ENCODE peak calls at places on chromosomes 12 and 14, in six cellular contexts. One of them, this sample, is unnamed.

GRCh38 chr12:122318607-122319311 is 52.5 kb upstream of the VPS33A start:
- DNase-seq in A172: peak
- DNase-seq in NCI-H774: no peak
- DNase-seq in stimulated activated CD4-positive, alpha-beta T cell treated with anti-CD3 and anti-CD28 coated beads, Interleukin-1b, Interleukin-23, amount 100 ng/mL, for 4 hours: no peak
- DNase-seq in memory B cell: no peak
- DNase-seq in right cardiac atrium: no peak
- DNase-seq in this sample: peak

GRCh38 chr12:51115516-51115915 is 32.1 kb upstream of the CSRNP2 start:
- DNase-seq in right cardiac atrium: no peak
- DNase-seq in NCI-H774: no peak
- DNase-seq in A172: no peak
- DNase-seq in memory B cell: no peak
- DNase-seq in stimulated activated CD4-positive, alpha-beta T cell treated with anti-CD3 and anti-CD28 coated beads, Interleukin-1b, Interleukin-23, amount 100 ng/mL, for 4 hours: no peak
- DNase-seq in this sample: no peak

GRCh38 chr12:119354187-119354586 is 19.7 kb downstream of the CCDC60 start:
- DNase-seq in NCI-H774: peak
- DNase-seq in stimulated activated CD4-positive, alpha-beta T cell treated with anti-CD3 and anti-CD28 coated beads, Interleukin-1b, Interleukin-23, amount 100 ng/mL, for 4 hours: no peak
- DNase-seq in memory B cell: no peak
- DNase-seq in A172: no peak
- DNase-seq in right cardiac atrium: no peak
- DNase-seq in this sample: no peak

GRCh38 chr14:72222046-72222445 is 289.8 kb downstream of the RGS6 start:
- DNase-seq in NCI-H774: no peak
- DNase-seq in right cardiac atrium: no peak
- DNase-seq in memory B cell: no peak
- DNase-seq in A172: no peak
- DNase-seq in stimulated activated CD4-positive, alpha-beta T cell treated with anti-CD3 and anti-CD28 coated beads, Interleukin-1b, Interleukin-23, amount 100 ng/mL, for 4 hours: no peak
- DNase-seq in this sample: no peak

GRCh38 chr14:70706177-70706576 is 64.5 kb downstream of the TTC9 start:
- DNase-seq in memory B cell: no peak
- DNase-seq in A172: no peak
- DNase-seq in stimulated activated CD4-positive, alpha-beta T cell treated with anti-CD3 and anti-CD28 coated beads, Interleukin-1b, Interleukin-23, amount 100 ng/mL, for 4 hours: no peak
- DNase-seq in NCI-H774: no peak
- DNase-seq in right cardiac atrium: no peak
- DNase-seq in this sample: no peak

GRCh38 chr12:9906888-9907287 is 25.3 kb downstream of the CLEC2A start:
- DNase-seq in A172: no peak
- DNase-seq in NCI-H774: no peak
- DNase-seq in right cardiac atrium: no peak
- DNase-seq in memory B cell: no peak
- DNase-seq in stimulated activated CD4-positive, alpha-beta T cell treated with anti-CD3 and anti-CD28 coated beads, Interleukin-1b, Interleukin-23, amount 100 ng/mL, for 4 hours: peak
- DNase-seq in this sample: no peak

GRCh38 chr12:92992041-92992440 is 62.9 kb upstream of the EEA1 start:
- DNase-seq in right cardiac atrium: no peak
- DNase-seq in stimulated activated CD4-positive, alpha-beta T cell treated with anti-CD3 and anti-CD28 coated beads, Interleukin-1b, Interleukin-23, amount 100 ng/mL, for 4 hours: no peak
- DNase-seq in memory B cell: no peak
- DNase-seq in NCI-H774: no peak
- DNase-seq in A172: no peak
- DNase-seq in this sample: no peak

GRCh38 chr12:116338064-116338872 is 60.8 kb upstream of the MED13L start:
- DNase-seq in A172: no peak
- DNase-seq in memory B cell: no peak
- DNase-seq in NCI-H774: no peak
- DNase-seq in stimulated activated CD4-positive, alpha-beta T cell treated with anti-CD3 and anti-CD28 coated beads, Interleukin-1b, Interleukin-23, amount 100 ng/mL, for 4 hours: no peak
- DNase-seq in right cardiac atrium: no peak
- DNase-seq in this sample: no peak

GRCh38 chr12:72274926-72275325 is 2.8 kb downstream of the TRHDE start:
- DNase-seq in A172: no peak
- DNase-seq in right cardiac atrium: no peak
- DNase-seq in memory B cell: no peak
- DNase-seq in NCI-H774: no peak
- DNase-seq in stimulated activated CD4-positive, alpha-beta T cell treated with anti-CD3 and anti-CD28 coated beads, Interleukin-1b, Interleukin-23, amount 100 ng/mL, for 4 hours: no peak
- DNase-seq in this sample: no peak

GRCh38 chr12:22625671-22626251 is 790 bp downstream of the ETNK1 start:
- DNase-seq in right cardiac atrium: peak
- DNase-seq in stimulated activated CD4-positive, alpha-beta T cell treated with anti-CD3 and anti-CD28 coated beads, Interleukin-1b, Interleukin-23, amount 100 ng/mL, for 4 hours: no peak
- DNase-seq in NCI-H774: no peak
- DNase-seq in memory B cell: peak
- DNase-seq in A172: peak
- DNase-seq in this sample: peak

GRCh38 chr14:63659726-63660125 is 18.1 kb upstream of the WDR89 start:
- DNase-seq in right cardiac atrium: no peak
- DNase-seq in stimulated activated CD4-positive, alpha-beta T cell treated with anti-CD3 and anti-CD28 coated beads, Interleukin-1b, Interleukin-23, amount 100 ng/mL, for 4 hours: no peak
- DNase-seq in A172: no peak
- DNase-seq in NCI-H774: no peak
- DNase-seq in memory B cell: no peak
- DNase-seq in this sample: no peak

GRCh38 chr14:105489607-105490317 is 1.3 kb upstream of the TEDC1 start:
- DNase-seq in right cardiac atrium: peak
- DNase-seq in NCI-H774: peak
- DNase-seq in A172: peak
- DNase-seq in memory B cell: peak
- DNase-seq in stimulated activated CD4-positive, alpha-beta T cell treated with anti-CD3 and anti-CD28 coated beads, Interleukin-1b, Interleukin-23, amount 100 ng/mL, for 4 hours: peak
- DNase-seq in this sample: peak

GRCh38 chr14:50047274-50047676 is 69.1 kb downstream of the VCPKMT start:
- DNase-seq in A172: no peak
- DNase-seq in memory B cell: no peak
- DNase-seq in NCI-H774: no peak
- DNase-seq in right cardiac atrium: no peak
- DNase-seq in stimulated activated CD4-positive, alpha-beta T cell treated with anti-CD3 and anti-CD28 coated beads, Interleukin-1b, Interleukin-23, amount 100 ng/mL, for 4 hours: no peak
- DNase-seq in this sample: no peak

This sample was measured in heart left ventricle.